ENCODE peak calls at places on chromosomes 13 and 19, in ten cellular contexts. J is heart left ventricle, X is hepatocyte, E is uterus, Q is neural progenitor cell, B is heart right ventricle, P is tibial artery, G is mammary epithelial cell, I is BE2C, W is fibroblast of pulmonary artery. V is an unnamed sample.

GRCh38 chr19:5913739-5914357 is at the start of gene CAPS:
- DNase-seq in J (no peak), X (no peak), E (no peak), Q (no peak), B (peak), P (peak), G (peak), I (peak), W (peak), V (peak)

GRCh38 chr19:6457958-6458694 is 1.5 kb downstream of the SLC25A23 start:
- DNase-seq in J (no peak), X (no peak), E (no peak), Q (no peak), B (no peak), P (no peak), G (no peak), I (no peak), W (peak), V (no peak)

GRCh38 chr13:113049521-113049941 is 56.1 kb upstream of the F7 start:
- DNase-seq in J (peak), X (no peak), E (no peak), Q (no peak), B (peak), P (peak), G (no peak), I (no peak), W (no peak), V (no peak)

GRCh38 chr13:101150998-101151397 is 265.3 kb downstream of the NALCN start:
- DNase-seq in J (no peak), X (peak), E (no peak), Q (peak), B (no peak), P (no peak), G (no peak), I (no peak), W (peak), V (no peak)

GRCh38 chr13:113009743-113010509 is 40.9 kb downstream of the MCF2L start:
- DNase-seq in J (no peak), X (peak), E (no peak), Q (no peak), B (no peak), P (no peak), G (no peak), I (peak), W (peak), V (no peak)

GRCh38 chr13:85411608-85412007 is 387.6 kb downstream of the SLITRK6 start:
- DNase-seq in J (no peak), X (no peak), E (no peak), Q (no peak), B (no peak), P (no peak), G (no peak), I (no peak), W (no peak), V (no peak)

GRCh38 chr13:21909331-21909730 is 238.5 kb downstream of the FGF9 start:
- DNase-seq in J (no peak), X (no peak), E (no peak), Q (no peak), B (no peak), P (no peak), G (peak), I (no peak), W (no peak), V (peak)

GRCh38 chr13:94966380-94966779 is 254.0 kb upstream of the SOX21 start:
- DNase-seq in J (no peak), X (no peak), E (no peak), Q (peak), B (no peak), P (no peak), G (no peak), I (no peak), W (no peak), V (no peak)

GRCh38 chr13:59178344-59178743 is 985.4 kb downstream of the DIAPH3 start:
- DNase-seq in J (no peak), X (no peak), E (no peak), Q (peak), B (no peak), P (no peak), G (no peak), I (no peak), W (peak), V (no peak)

GRCh38 chr19:8251025-8251472 is 41.9 kb downstream of the CERS4 start:
- DNase-seq in J (peak), X (peak), E (peak), Q (no peak), B (peak), P (peak), G (peak), I (no peak), W (peak), V (no peak)

DNA sequence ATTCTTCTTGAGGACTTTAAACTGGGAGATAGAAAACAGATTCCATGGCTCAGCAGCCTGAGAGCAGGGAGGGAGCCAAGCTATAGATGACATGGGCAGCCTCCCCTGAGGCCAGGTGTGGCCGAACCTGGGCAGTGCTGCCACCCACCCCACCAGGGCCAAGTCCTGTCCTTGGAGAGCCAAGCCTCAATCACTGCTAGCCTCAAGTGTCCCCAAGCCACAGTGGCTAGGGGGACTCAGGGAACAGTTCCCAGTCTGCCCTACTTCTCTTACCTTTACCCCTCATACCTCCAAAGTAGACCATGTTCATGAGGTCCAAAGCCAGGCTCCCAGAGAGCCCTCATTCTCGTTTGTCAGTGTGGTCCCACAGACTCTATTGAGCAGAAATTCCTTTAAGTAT is 8.1 kb downstream of the N4BP2L1 start:
- DNase-seq in J (no peak), X (no peak), E (no peak), Q (no peak), B (no peak), P (no peak), G (no peak), I (no peak), W (no peak), V (no peak)
- H3K4me3 ChIP-seq in J (no peak), X (no peak), E (no peak), Q (no peak), B (no peak), P (no peak), G (no peak), I (no peak), W (no peak), V (no peak)

GRCh38 chr19:44757735-44758505 is 9.4 kb downstream of the BCL3 start:
- DNase-seq in J (peak), X (peak), E (peak), Q (peak), B (peak), P (peak), G (no peak), I (peak), W (peak), V (no peak)
- TF ChIP-seq CTCF in J (no peak), X (no peak), E (peak), Q (peak), B (peak), P (peak), G (no peak), I (peak), W (no peak), V (no peak)

DNA sequence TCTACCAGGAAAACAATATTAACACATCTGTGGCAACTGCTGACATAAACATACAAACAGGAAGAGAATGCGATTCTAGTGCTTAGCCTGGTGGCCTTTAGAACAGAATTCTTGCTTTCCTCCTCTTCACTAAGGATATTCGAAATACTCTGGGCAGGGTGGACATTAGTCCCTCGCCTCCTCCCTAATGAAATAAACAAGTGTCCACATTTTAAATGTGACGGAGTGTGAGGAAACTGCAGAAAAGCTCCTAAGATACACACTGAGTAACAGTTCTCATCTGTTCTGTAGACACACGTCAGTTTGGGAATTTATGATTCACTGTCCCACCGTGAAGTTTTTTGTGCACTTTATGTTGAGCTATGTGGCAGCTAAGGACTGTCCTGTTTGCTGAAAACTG is 639 bp downstream of the STARD13 start:
- DNase-seq in J (no peak), X (peak), E (no peak), Q (no peak), B (no peak), P (no peak), G (peak), I (no peak), W (peak), V (peak)
- H3K4me3 ChIP-seq in J (peak), X (peak), E (peak), Q (peak), B (peak), P (peak), G (peak), I (peak), W (peak), V (peak)

GRCh38 chr19:28727133-28727834 is 485.7 kb downstream of the UQCRFS1 start:
- DNase-seq in J (peak), X (no peak), E (no peak), Q (peak), B (peak), P (no peak), G (no peak), I (no peak), W (peak), V (peak)
- TF ChIP-seq CTCF in J (no peak), X (peak), E (no peak), Q (peak), B (peak), P (no peak), G (no peak), I (no peak), W (peak), V (no peak)

GRCh38 chr19:610801-611505 is 21.3 kb downstream of the HCN2 start:
- DNase-seq in J (peak), X (no peak), E (peak), Q (no peak), B (peak), P (no peak), G (no peak), I (peak), W (peak), V (no peak)
- H3K4me3 ChIP-seq in J (peak), X (no peak), E (no peak), Q (no peak), B (peak), P (no peak), G (no peak), I (peak), W (no peak), V (no peak)

DNA sequence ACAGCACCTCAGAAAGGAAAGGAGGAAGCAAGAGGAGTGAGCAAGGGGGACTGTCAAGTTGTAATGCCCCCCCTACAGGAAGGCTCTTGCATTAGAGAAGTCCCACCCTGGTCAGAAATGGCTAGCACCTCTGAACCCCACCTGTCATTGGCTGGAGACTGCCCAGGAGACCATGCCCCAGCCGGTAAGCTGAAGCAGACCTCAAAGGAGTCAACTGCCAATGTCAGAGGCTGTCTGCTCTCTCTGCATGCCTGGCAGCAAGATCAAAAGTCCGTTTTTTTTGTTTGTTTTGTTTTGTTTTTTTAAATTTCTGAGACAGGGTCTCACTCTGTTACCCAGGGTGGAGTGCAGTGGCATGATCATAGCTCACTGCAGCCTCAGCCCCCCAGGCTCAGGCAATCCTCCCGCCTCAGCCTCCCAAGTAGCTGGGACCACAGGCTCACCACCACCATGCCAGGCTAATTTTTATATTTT is 8.1 kb upstream of the BCL3 start:
- DNase-seq in J (no peak), X (no peak), E (no peak), Q (no peak), B (no peak), P (no peak), G (no peak), I (no peak), W (no peak), V (no peak)
- TF ChIP-seq CTCF in J (no peak), X (no peak), E (no peak), Q (no peak), B (no peak), P (no peak), G (no peak), I (peak), W (no peak), V (no peak)

GRCh38 chr13:25372275-25373081 is 704 bp downstream of the ATP8A2 start:
- DNase-seq in J (no peak), X (peak), E (no peak), Q (peak), B (no peak), P (no peak), G (no peak), I (peak), W (no peak), V (no peak)
- H3K4me3 ChIP-seq in J (peak), X (peak), E (no peak), Q (peak), B (peak), P (peak), G (peak), I (no peak), W (no peak), V (peak)